ENCODE peak calls at places on chromosomes 16 and 17, in five cellular contexts. B, Z, D, Y and G are unnamed samples. For H3K27me3, the result is how much of the 10 kb centered on the place peaks cover.

GRCh38 chr17:71032746-71033273 is 863.5 kb downstream of the KCNJ2 start:
- DNase-seq in B (no peak), Z (no peak), D (no peak), Y (no peak), G (no peak)

GRCh38 chr17:7214300-7215135 is 5.1 kb downstream of the DLG4 start:
- DNase-seq in B (peak), Z (peak), D (peak), Y (peak), G (peak)

GRCh38 chr16:30843501-30843900 is 50.4 kb downstream of the BCL7C start:
- DNase-seq in B (no peak), Z (no peak), D (no peak), Y (no peak), G (no peak)

GRCh38 chr17:74274060-74274702 is at the start of gene DNAI2:
- DNase-seq in B (no peak), Z (no peak), D (peak), Y (no peak), G (no peak)

GRCh38 chr17:3935140-3935542 is 18.9 kb upstream of the P2RX1 start:
- DNase-seq in B (peak), Z (peak), D (peak), Y (peak), G (peak)

GRCh38 chr16:2365895-2366294 is 25.4 kb upstream of the ABCA3 start:
- DNase-seq in B (no peak), Z (no peak), D (no peak), Y (no peak), G (no peak)

GRCh38 chr16:14225457-14225856 is 154.3 kb downstream of the MRTFB start:
- DNase-seq in B (no peak), Z (no peak), D (no peak), Y (no peak), G (no peak)

GRCh38 chr17:48483471-48484131 is 47.2 kb downstream of the HOXB1 start:
- DNase-seq in B (no peak), Z (peak), D (no peak), Y (no peak), G (peak)

GRCh38 chr16:68387301-68387700 is 61.0 kb downstream of the SMPD3 start:
- DNase-seq in B (peak), Z (no peak), D (no peak), Y (no peak), G (no peak)

GRCh38 chr17:69574257-69575197 is 160.0 kb downstream of the MAP2K6 start:
- DNase-seq in B (no peak), Z (peak), D (no peak), Y (no peak), G (no peak)

GRCh38 chr16:69513180-69513966 is 52.4 kb upstream of the NFAT5 start:
- DNase-seq in B (no peak), Z (peak), D (no peak), Y (peak), G (no peak)

GRCh38 chr16:19415461-19415860 is 2.2 kb upstream of the TMC5 start:
- DNase-seq in B (peak), Z (peak), D (peak), Y (no peak), G (no peak)

GRCh38 chr16:87661561-87661960 is 59.3 kb downstream of the JPH3 start:
- DNase-seq in B (no peak), Z (peak), D (no peak), Y (peak), G (peak)
- TF ChIP-seq CTCF in B (no peak), Z (no peak), D (no peak), Y (no peak), G (peak)

GRCh38 chr16:88552166-88552565 is 18.0 kb upstream of the ZC3H18 start:
- DNase-seq in B (no peak), Z (no peak), D (no peak), Y (no peak), G (no peak)
- H3K27me3 ChIP-seq in B (under half), Z (under half), D (under half), Y (under half), G (under half)

DNA sequence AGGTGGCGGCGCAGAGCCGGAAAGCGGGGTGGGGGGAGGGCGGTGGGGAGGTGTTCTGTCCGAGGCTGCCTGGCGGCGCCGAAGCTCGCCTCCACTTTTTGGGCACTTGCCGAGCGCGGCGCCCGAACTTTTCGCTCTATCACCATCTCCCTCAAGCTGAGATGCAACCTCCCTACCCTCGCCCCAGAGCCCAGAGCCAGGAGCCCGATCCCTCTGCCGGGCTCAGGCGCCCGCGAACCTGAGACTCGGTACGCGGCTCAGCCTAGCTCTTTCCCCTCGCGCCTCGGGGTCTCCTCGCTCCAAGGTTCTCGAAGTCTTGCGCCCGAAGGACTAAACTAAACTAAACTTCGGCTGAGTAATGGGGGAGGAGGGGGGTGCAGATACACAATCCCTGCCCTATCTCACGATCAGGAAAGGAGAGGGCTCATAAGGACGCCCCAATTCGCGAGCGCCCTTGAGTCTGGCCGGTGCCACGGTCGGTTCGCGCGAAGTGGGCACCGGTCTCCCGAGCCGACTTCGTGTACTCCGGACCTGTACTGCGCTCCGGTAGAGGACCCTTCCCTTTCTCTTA is 1.7 kb upstream of the SALL1 start:
- DNase-seq in B (no peak), Z (no peak), D (no peak), Y (no peak), G (no peak)
- H3K4me3 ChIP-seq in B (peak), Z (no peak), D (no peak), Y (no peak), G (no peak)

DNA sequence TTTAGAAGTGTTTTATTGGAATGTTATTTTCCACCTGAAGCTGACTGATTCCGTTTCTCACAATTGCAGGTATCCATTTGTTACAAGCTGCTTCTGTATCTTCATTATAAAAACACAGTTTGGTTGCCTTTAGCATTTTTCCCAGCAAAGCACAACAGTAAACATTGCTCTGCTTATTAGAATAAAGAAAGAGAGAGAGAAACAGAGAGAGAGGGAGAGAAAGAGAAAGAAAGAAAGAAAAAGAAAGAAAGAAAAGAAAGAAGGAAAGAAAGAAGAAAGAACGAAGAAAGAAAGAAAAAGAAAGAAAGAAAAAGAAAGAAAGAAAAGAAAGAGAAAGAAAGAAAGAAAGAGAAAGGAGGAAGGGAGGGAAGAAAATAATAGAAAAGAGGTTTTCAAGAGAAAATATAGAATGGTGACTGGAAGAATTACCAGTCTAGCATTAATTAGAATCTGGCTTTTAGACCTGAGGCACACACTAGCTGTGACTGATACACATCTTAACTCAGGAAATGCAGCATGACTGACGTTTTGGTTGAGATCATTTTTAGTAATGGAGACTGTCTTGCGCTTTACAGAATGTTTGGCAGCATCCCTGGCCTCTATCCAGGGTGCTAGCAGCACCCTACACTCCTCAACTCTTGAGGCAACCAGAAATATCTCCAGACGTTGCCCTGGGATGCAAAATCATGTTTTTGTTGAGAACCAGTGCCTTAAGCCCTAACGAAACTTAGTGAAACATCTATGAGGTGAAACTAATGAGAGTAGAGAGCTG is 109.2 kb downstream of the HS3ST3A1 start:
- DNase-seq in B (no peak), Z (no peak), D (no peak), Y (no peak), G (no peak)
- TF ChIP-seq CTCF in B (no peak), Z (no peak), D (no peak), Y (no peak), G (no peak)

DNA sequence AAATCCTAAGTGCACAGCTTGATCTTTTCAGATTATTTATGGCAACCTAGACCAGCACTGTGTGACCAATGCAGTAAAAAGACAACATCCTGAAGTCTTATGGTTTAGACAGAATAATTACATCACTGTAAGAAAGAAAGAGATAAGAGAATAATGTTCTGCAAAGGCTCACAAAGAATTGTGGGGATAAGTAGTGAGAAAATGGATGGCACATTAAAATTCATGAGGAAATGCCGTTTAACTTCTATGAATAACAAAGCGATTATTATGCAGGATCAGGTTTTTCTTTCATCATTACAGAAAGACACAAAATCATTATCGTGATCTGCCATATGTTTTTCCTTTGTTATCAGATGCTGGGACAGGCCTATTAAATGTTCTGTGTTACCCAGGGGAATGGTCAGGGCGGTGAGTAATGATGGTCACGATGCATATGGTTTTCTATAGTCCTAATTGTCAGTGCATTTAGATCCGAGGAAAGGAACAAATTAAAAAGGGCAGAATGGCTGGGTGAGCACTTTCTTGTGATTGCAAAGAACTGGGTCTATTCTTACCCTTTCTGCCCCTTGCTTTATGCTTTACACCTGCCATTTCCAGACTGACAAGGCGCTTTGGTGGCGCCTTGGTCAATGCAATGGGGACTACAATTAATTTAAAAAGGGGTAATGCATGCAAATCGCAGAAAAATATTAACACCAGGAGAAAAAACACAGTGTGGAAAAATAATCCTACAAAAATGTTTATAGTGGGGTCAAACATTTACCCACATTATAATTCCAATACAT is 18.1 kb upstream of the DHX40 start:
- DNase-seq in B (no peak), Z (no peak), D (no peak), Y (no peak), G (no peak)
- H3K27me3 ChIP-seq in B (under half), Z (under half), D (under half), Y (under half), G (under half)

DNA sequence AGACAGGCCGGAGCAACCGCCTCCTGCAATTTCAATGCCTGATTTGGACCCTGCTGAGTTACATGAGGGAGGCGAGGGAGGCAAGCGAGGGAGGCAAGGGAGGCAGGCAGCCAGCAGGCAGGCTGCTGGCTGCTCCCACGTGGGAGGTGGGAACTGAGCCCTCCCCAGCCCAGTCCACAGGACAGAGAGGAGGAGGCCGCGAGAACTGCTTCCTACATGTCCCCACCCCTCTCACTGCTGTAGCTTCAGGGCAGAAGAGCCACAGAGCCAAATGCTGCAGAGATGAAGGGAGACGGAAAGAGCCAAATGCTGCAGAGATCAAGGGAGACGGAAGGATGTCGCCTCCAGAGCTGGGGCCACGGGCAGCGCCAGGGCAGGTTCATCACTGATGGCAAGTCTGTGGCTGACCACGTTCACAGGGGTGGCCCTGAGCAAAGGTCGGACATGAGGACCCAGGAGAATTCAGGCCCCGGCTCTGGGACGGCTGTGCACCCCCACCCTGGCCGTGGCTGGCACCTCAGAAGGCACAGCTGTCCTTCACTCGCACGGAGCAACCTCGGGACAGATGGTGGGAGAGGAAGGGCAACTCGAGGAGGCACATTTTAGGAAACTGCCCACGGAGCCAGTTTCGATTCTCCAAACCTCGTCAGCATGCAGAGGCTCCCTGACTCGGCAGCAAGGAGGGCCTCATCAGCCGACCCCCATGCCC is 21.5 kb downstream of the RPH3AL start:
- DNase-seq in B (no peak), Z (no peak), D (peak), Y (peak), G (no peak)
- H3K4me3 ChIP-seq in B (no peak), Z (no peak), D (no peak), Y (no peak), G (no peak)

DNA sequence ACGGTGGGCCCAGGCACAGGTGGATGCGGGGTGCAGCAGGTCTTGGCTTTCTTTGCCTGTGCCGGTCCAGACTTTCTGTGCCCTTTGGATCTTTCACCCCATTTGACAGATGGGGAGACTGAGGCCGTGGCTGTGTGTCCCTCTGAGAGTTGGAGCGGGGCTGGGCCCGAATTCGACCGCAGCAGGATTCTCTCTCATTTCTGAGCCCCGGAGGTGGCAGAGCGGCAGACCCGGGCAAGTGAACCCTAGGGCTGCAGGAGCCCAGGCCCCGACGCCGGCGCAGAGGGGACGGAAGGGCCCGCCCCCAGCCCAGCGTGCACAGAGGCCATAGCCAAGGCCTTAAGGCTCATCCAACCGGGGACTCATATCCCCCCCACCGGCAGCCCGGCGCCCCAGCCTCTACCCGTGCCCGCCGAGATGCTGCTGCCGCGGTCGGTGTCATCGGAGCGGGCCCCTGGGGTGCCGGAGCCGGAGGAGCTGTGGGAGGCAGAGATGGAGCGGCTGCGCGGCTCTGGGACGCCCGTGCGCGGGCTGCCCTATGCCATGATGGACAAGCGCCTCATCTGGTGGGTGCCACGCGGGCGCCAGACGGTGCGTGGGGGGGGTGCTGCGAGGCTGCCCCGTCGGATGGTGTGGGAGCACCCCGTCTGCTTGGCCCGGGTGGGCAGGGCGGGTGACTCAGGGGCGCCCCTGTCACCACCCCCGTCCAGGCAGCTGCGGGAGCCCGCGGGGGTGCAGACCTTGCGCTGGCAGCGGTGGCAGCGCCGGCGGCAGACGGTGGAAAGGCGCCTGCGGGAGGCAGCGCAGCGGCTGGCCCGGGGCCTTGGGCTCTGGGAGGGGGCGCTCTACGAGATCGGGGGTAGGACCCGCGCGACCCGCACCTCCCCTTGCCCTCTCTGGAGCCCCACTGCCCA is 858 bp downstream of the TMC8 start:
- DNase-seq in B (no peak), Z (no peak), D (no peak), Y (no peak), G (peak)
- TF ChIP-seq CTCF in B (no peak), Z (no peak), D (no peak), Y (no peak), G (no peak)

DNA sequence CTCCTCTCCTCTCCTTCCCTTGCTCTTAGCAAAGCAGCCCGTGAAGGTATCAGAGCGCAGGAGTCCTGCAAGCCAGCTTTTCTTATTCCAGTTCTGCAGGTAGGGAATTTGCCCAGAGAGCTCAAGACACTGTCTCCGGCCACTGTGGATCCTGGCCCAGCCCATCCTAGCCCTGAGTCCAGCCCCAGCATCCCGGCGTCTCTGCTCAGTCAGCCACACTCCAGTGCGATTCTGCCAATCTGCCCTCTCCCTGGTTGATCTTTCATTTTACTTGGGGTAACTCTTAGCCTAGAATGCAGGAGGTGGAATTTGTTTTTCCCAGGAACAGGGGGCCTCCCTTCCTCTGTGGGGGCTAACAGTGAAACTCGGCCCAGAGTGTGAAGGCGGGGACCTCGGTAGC is 176.9 kb upstream of the GSE1 start:
- DNase-seq in B (no peak), Z (no peak), D (no peak), Y (no peak), G (no peak)
- H3K27me3 ChIP-seq in B (under half), Z (under half), D (under half), Y (under half), G (under half)

DNA sequence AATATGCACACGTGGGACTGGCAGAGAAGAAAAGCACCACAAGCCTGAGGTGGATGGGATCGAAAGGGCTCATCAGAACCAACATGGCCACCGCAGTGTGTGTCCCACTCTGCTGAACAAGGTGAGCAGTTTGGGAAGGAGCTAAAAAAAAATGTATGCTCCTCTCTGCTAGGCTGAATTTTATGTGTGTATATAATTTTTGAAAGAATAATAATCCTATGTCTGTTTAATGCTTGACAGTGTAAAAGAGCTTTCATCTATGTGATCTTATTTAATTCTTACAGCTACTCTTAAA is 14.2 kb upstream of the EEF2K start:
- DNase-seq in B (no peak), Z (no peak), D (peak), Y (no peak), G (no peak)
- H3K4me3 ChIP-seq in B (peak), Z (peak), D (no peak), Y (peak), G (peak)